ENCODE peak calls at places on chromosomes 16 and 17, in eight cellular contexts. One of them, this sample, is unnamed.

GRCh38 chr16:8115814-8116213 is 474.5 kb downstream of the TMEM114 start:
- DNase-seq in CD4-positive, alpha-beta memory T cell: no peak
- DNase-seq in natural killer cell treated with Interleukin-12 subunit alpha and Interleukin-12 subunit beta and Interleukin-15 and Interleukin-18, amount 100 ng/mL, for 72 hours: no peak
- DNase-seq in stimulated activated CD8-positive, alpha-beta memory T cell treated with anti-CD3 and anti-CD28 coated beads, Interleukin-4, amount 100 ng/mL, for 24 hours: no peak
- DNase-seq in smooth muscle cell of the brain vasculature: no peak
- DNase-seq in posterior cingulate gyrus: no peak
- DNase-seq in AML-193: no peak
- DNase-seq in GM04504: no peak
- DNase-seq in this sample: no peak

GRCh38 chr17:62882878-62883277 is 74.8 kb upstream of the MARCHF10 start:
- DNase-seq in CD4-positive, alpha-beta memory T cell: no peak
- DNase-seq in natural killer cell treated with Interleukin-12 subunit alpha and Interleukin-12 subunit beta and Interleukin-15 and Interleukin-18, amount 100 ng/mL, for 72 hours: no peak
- DNase-seq in stimulated activated CD8-positive, alpha-beta memory T cell treated with anti-CD3 and anti-CD28 coated beads, Interleukin-4, amount 100 ng/mL, for 24 hours: no peak
- DNase-seq in smooth muscle cell of the brain vasculature: no peak
- DNase-seq in posterior cingulate gyrus: no peak
- DNase-seq in AML-193: peak
- DNase-seq in GM04504: peak
- DNase-seq in this sample: no peak

GRCh38 chr17:10177921-10178788 is 20.3 kb downstream of the GAS7 start:
- DNase-seq in CD4-positive, alpha-beta memory T cell: no peak
- DNase-seq in natural killer cell treated with Interleukin-12 subunit alpha and Interleukin-12 subunit beta and Interleukin-15 and Interleukin-18, amount 100 ng/mL, for 72 hours: no peak
- DNase-seq in stimulated activated CD8-positive, alpha-beta memory T cell treated with anti-CD3 and anti-CD28 coated beads, Interleukin-4, amount 100 ng/mL, for 24 hours: no peak
- DNase-seq in smooth muscle cell of the brain vasculature: no peak
- DNase-seq in posterior cingulate gyrus: peak
- DNase-seq in AML-193: no peak
- DNase-seq in GM04504: peak
- DNase-seq in this sample: no peak

GRCh38 chr17:42548070-42548837 is 4.5 kb upstream of the HSD17B1 start:
- DNase-seq in CD4-positive, alpha-beta memory T cell: peak
- DNase-seq in natural killer cell treated with Interleukin-12 subunit alpha and Interleukin-12 subunit beta and Interleukin-15 and Interleukin-18, amount 100 ng/mL, for 72 hours: no peak
- DNase-seq in stimulated activated CD8-positive, alpha-beta memory T cell treated with anti-CD3 and anti-CD28 coated beads, Interleukin-4, amount 100 ng/mL, for 24 hours: peak
- DNase-seq in smooth muscle cell of the brain vasculature: no peak
- DNase-seq in posterior cingulate gyrus: no peak
- DNase-seq in AML-193: no peak
- DNase-seq in GM04504: no peak
- DNase-seq in this sample: no peak

GRCh38 chr16:86823895-86824671 is 245.7 kb downstream of the FOXL1 start:
- DNase-seq in CD4-positive, alpha-beta memory T cell: no peak
- DNase-seq in natural killer cell treated with Interleukin-12 subunit alpha and Interleukin-12 subunit beta and Interleukin-15 and Interleukin-18, amount 100 ng/mL, for 72 hours: no peak
- DNase-seq in stimulated activated CD8-positive, alpha-beta memory T cell treated with anti-CD3 and anti-CD28 coated beads, Interleukin-4, amount 100 ng/mL, for 24 hours: no peak
- DNase-seq in smooth muscle cell of the brain vasculature: peak
- DNase-seq in posterior cingulate gyrus: no peak
- DNase-seq in AML-193: no peak
- DNase-seq in GM04504: no peak
- DNase-seq in this sample: no peak

GRCh38 chr17:7440823-7441174 is 1.5 kb downstream of the FGF11 start:
- DNase-seq in CD4-positive, alpha-beta memory T cell: no peak
- DNase-seq in natural killer cell treated with Interleukin-12 subunit alpha and Interleukin-12 subunit beta and Interleukin-15 and Interleukin-18, amount 100 ng/mL, for 72 hours: no peak
- DNase-seq in stimulated activated CD8-positive, alpha-beta memory T cell treated with anti-CD3 and anti-CD28 coated beads, Interleukin-4, amount 100 ng/mL, for 24 hours: no peak
- DNase-seq in smooth muscle cell of the brain vasculature: no peak
- DNase-seq in posterior cingulate gyrus: no peak
- DNase-seq in AML-193: no peak
- DNase-seq in GM04504: no peak
- DNase-seq in this sample: no peak

GRCh38 chr16:30585022-30585399 is 486 bp downstream of the ZNF785 start:
- DNase-seq in CD4-positive, alpha-beta memory T cell: no peak
- DNase-seq in natural killer cell treated with Interleukin-12 subunit alpha and Interleukin-12 subunit beta and Interleukin-15 and Interleukin-18, amount 100 ng/mL, for 72 hours: no peak
- DNase-seq in stimulated activated CD8-positive, alpha-beta memory T cell treated with anti-CD3 and anti-CD28 coated beads, Interleukin-4, amount 100 ng/mL, for 24 hours: no peak
- DNase-seq in smooth muscle cell of the brain vasculature: no peak
- DNase-seq in posterior cingulate gyrus: peak
- DNase-seq in AML-193: no peak
- DNase-seq in GM04504: no peak
- DNase-seq in this sample: no peak

GRCh38 chr17:75783069-75783783 is 1.4 kb upstream of the UNK start:
- DNase-seq in CD4-positive, alpha-beta memory T cell: peak
- DNase-seq in natural killer cell treated with Interleukin-12 subunit alpha and Interleukin-12 subunit beta and Interleukin-15 and Interleukin-18, amount 100 ng/mL, for 72 hours: no peak
- DNase-seq in stimulated activated CD8-positive, alpha-beta memory T cell treated with anti-CD3 and anti-CD28 coated beads, Interleukin-4, amount 100 ng/mL, for 24 hours: no peak
- DNase-seq in smooth muscle cell of the brain vasculature: no peak
- DNase-seq in posterior cingulate gyrus: no peak
- DNase-seq in AML-193: peak
- DNase-seq in GM04504: peak
- DNase-seq in this sample: no peak

GRCh38 chr17:35257080-35257701 is 14.3 kb downstream of the SLFN5 start:
- DNase-seq in CD4-positive, alpha-beta memory T cell: no peak
- DNase-seq in natural killer cell treated with Interleukin-12 subunit alpha and Interleukin-12 subunit beta and Interleukin-15 and Interleukin-18, amount 100 ng/mL, for 72 hours: no peak
- DNase-seq in stimulated activated CD8-positive, alpha-beta memory T cell treated with anti-CD3 and anti-CD28 coated beads, Interleukin-4, amount 100 ng/mL, for 24 hours: no peak
- DNase-seq in smooth muscle cell of the brain vasculature: no peak
- DNase-seq in posterior cingulate gyrus: no peak
- DNase-seq in AML-193: no peak
- DNase-seq in GM04504: peak
- DNase-seq in this sample: no peak

GRCh38 chr16:22373662-22374310 is 633 bp downstream of the CDR2 start:
- DNase-seq in CD4-positive, alpha-beta memory T cell: peak
- DNase-seq in natural killer cell treated with Interleukin-12 subunit alpha and Interleukin-12 subunit beta and Interleukin-15 and Interleukin-18, amount 100 ng/mL, for 72 hours: peak
- DNase-seq in stimulated activated CD8-positive, alpha-beta memory T cell treated with anti-CD3 and anti-CD28 coated beads, Interleukin-4, amount 100 ng/mL, for 24 hours: peak
- DNase-seq in smooth muscle cell of the brain vasculature: no peak
- DNase-seq in posterior cingulate gyrus: peak
- DNase-seq in AML-193: no peak
- DNase-seq in GM04504: no peak
- DNase-seq in this sample: peak

GRCh38 chr17:73192219-73192893 is 499 bp upstream of the COG1 start:
- DNase-seq in CD4-positive, alpha-beta memory T cell: peak
- DNase-seq in natural killer cell treated with Interleukin-12 subunit alpha and Interleukin-12 subunit beta and Interleukin-15 and Interleukin-18, amount 100 ng/mL, for 72 hours: peak
- DNase-seq in stimulated activated CD8-positive, alpha-beta memory T cell treated with anti-CD3 and anti-CD28 coated beads, Interleukin-4, amount 100 ng/mL, for 24 hours: peak
- DNase-seq in smooth muscle cell of the brain vasculature: no peak
- DNase-seq in posterior cingulate gyrus: peak
- DNase-seq in AML-193: peak
- DNase-seq in GM04504: no peak
- DNase-seq in this sample: peak

GRCh38 chr16:72474511-72475123 is 302.7 kb upstream of the PMFBP1 start:
- DNase-seq in CD4-positive, alpha-beta memory T cell: no peak
- DNase-seq in natural killer cell treated with Interleukin-12 subunit alpha and Interleukin-12 subunit beta and Interleukin-15 and Interleukin-18, amount 100 ng/mL, for 72 hours: no peak
- DNase-seq in stimulated activated CD8-positive, alpha-beta memory T cell treated with anti-CD3 and anti-CD28 coated beads, Interleukin-4, amount 100 ng/mL, for 24 hours: no peak
- DNase-seq in smooth muscle cell of the brain vasculature: no peak
- DNase-seq in posterior cingulate gyrus: no peak
- DNase-seq in AML-193: no peak
- DNase-seq in GM04504: no peak
- DNase-seq in this sample: no peak

GRCh38 chr17:20968913-20969616 is 73.7 kb downstream of the USP22 start:
- DNase-seq in CD4-positive, alpha-beta memory T cell: no peak
- DNase-seq in natural killer cell treated with Interleukin-12 subunit alpha and Interleukin-12 subunit beta and Interleukin-15 and Interleukin-18, amount 100 ng/mL, for 72 hours: no peak
- DNase-seq in stimulated activated CD8-positive, alpha-beta memory T cell treated with anti-CD3 and anti-CD28 coated beads, Interleukin-4, amount 100 ng/mL, for 24 hours: no peak
- DNase-seq in smooth muscle cell of the brain vasculature: no peak
- DNase-seq in posterior cingulate gyrus: no peak
- DNase-seq in AML-193: no peak
- DNase-seq in GM04504: no peak
- DNase-seq in this sample: no peak

GRCh38 chr17:74210191-74211140 is 2.9 kb upstream of the TTYH2 start:
- DNase-seq in CD4-positive, alpha-beta memory T cell: peak
- DNase-seq in natural killer cell treated with Interleukin-12 subunit alpha and Interleukin-12 subunit beta and Interleukin-15 and Interleukin-18, amount 100 ng/mL, for 72 hours: peak
- DNase-seq in stimulated activated CD8-positive, alpha-beta memory T cell treated with anti-CD3 and anti-CD28 coated beads, Interleukin-4, amount 100 ng/mL, for 24 hours: peak
- DNase-seq in smooth muscle cell of the brain vasculature: no peak
- DNase-seq in posterior cingulate gyrus: peak
- DNase-seq in AML-193: peak
- DNase-seq in GM04504: no peak
- DNase-seq in this sample: peak

GRCh38 chr17:41733348-41734138 is 900 bp downstream of the HAP1 start:
- DNase-seq in CD4-positive, alpha-beta memory T cell: no peak
- DNase-seq in natural killer cell treated with Interleukin-12 subunit alpha and Interleukin-12 subunit beta and Interleukin-15 and Interleukin-18, amount 100 ng/mL, for 72 hours: no peak
- DNase-seq in stimulated activated CD8-positive, alpha-beta memory T cell treated with anti-CD3 and anti-CD28 coated beads, Interleukin-4, amount 100 ng/mL, for 24 hours: no peak
- DNase-seq in smooth muscle cell of the brain vasculature: no peak
- DNase-seq in posterior cingulate gyrus: no peak
- DNase-seq in AML-193: no peak
- DNase-seq in GM04504: no peak
- DNase-seq in this sample: no peak